ENCODE peak calls at places on chromosomes 12 and 14, in nine cellular contexts. One of them, this sample, is unnamed.

GRCh38 chr14:55535521-55536207 is 44.3 kb upstream of the KTN1 start:
- DNase-seq in tibial nerve: no peak
- DNase-seq in CD8-positive, alpha-beta memory T cell: no peak
- DNase-seq in Peyer's patch: no peak
- DNase-seq in GM23248: no peak
- DNase-seq in astrocyte of the spinal cord: peak
- DNase-seq in brain microvascular endothelial cell: no peak
- DNase-seq in stimulated activated CD4-positive, alpha-beta T cell treated with anti-CD3 and anti-CD28 coated beads, Interleukin-1b, Interleukin-23, amount 100 ng/mL, for 1 hour: no peak
- DNase-seq in neural crest cell: no peak
- DNase-seq in this sample: no peak

GRCh38 chr12:68981536-68981935 is 48.6 kb upstream of the CPM start:
- DNase-seq in tibial nerve: no peak
- DNase-seq in CD8-positive, alpha-beta memory T cell: no peak
- DNase-seq in Peyer's patch: no peak
- DNase-seq in GM23248: peak
- DNase-seq in astrocyte of the spinal cord: peak
- DNase-seq in brain microvascular endothelial cell: peak
- DNase-seq in stimulated activated CD4-positive, alpha-beta T cell treated with anti-CD3 and anti-CD28 coated beads, Interleukin-1b, Interleukin-23, amount 100 ng/mL, for 1 hour: no peak
- DNase-seq in neural crest cell: no peak
- DNase-seq in this sample: peak

GRCh38 chr14:106442857-106443256 is 916.5 kb downstream of the TMEM121 start:
- DNase-seq in tibial nerve: no peak
- DNase-seq in CD8-positive, alpha-beta memory T cell: no peak
- DNase-seq in Peyer's patch: peak
- DNase-seq in GM23248: no peak
- DNase-seq in astrocyte of the spinal cord: no peak
- DNase-seq in brain microvascular endothelial cell: no peak
- DNase-seq in stimulated activated CD4-positive, alpha-beta T cell treated with anti-CD3 and anti-CD28 coated beads, Interleukin-1b, Interleukin-23, amount 100 ng/mL, for 1 hour: no peak
- DNase-seq in neural crest cell: no peak
- DNase-seq in this sample: no peak

GRCh38 chr12:100553851-100554404 is 19.6 kb upstream of the GAS2L3 start:
- DNase-seq in tibial nerve: no peak
- DNase-seq in CD8-positive, alpha-beta memory T cell: no peak
- DNase-seq in Peyer's patch: peak
- DNase-seq in GM23248: peak
- DNase-seq in astrocyte of the spinal cord: peak
- DNase-seq in brain microvascular endothelial cell: no peak
- DNase-seq in stimulated activated CD4-positive, alpha-beta T cell treated with anti-CD3 and anti-CD28 coated beads, Interleukin-1b, Interleukin-23, amount 100 ng/mL, for 1 hour: no peak
- DNase-seq in neural crest cell: no peak
- DNase-seq in this sample: no peak

GRCh38 chr14:90903101-90903500 is 86.9 kb upstream of the TTC7B start:
- DNase-seq in tibial nerve: peak
- DNase-seq in CD8-positive, alpha-beta memory T cell: peak
- DNase-seq in Peyer's patch: peak
- DNase-seq in GM23248: peak
- DNase-seq in astrocyte of the spinal cord: peak
- DNase-seq in brain microvascular endothelial cell: peak
- DNase-seq in stimulated activated CD4-positive, alpha-beta T cell treated with anti-CD3 and anti-CD28 coated beads, Interleukin-1b, Interleukin-23, amount 100 ng/mL, for 1 hour: peak
- DNase-seq in neural crest cell: peak
- DNase-seq in this sample: peak

GRCh38 chr12:65200007-65200665 is 30.8 kb downstream of the LEMD3 start:
- DNase-seq in tibial nerve: no peak
- DNase-seq in CD8-positive, alpha-beta memory T cell: no peak
- DNase-seq in Peyer's patch: no peak
- DNase-seq in GM23248: peak
- DNase-seq in astrocyte of the spinal cord: peak
- DNase-seq in brain microvascular endothelial cell: peak
- DNase-seq in stimulated activated CD4-positive, alpha-beta T cell treated with anti-CD3 and anti-CD28 coated beads, Interleukin-1b, Interleukin-23, amount 100 ng/mL, for 1 hour: no peak
- DNase-seq in neural crest cell: no peak
- DNase-seq in this sample: no peak

GRCh38 chr14:66045572-66046021 is 440.6 kb upstream of the CCDC196 start:
- DNase-seq in tibial nerve: no peak
- DNase-seq in CD8-positive, alpha-beta memory T cell: no peak
- DNase-seq in Peyer's patch: no peak
- DNase-seq in GM23248: peak
- DNase-seq in astrocyte of the spinal cord: no peak
- DNase-seq in brain microvascular endothelial cell: peak
- DNase-seq in stimulated activated CD4-positive, alpha-beta T cell treated with anti-CD3 and anti-CD28 coated beads, Interleukin-1b, Interleukin-23, amount 100 ng/mL, for 1 hour: no peak
- DNase-seq in neural crest cell: no peak
- DNase-seq in this sample: no peak

GRCh38 chr12:99600388-99600787 is 47.2 kb upstream of the GARIN6 start:
- DNase-seq in tibial nerve: no peak
- DNase-seq in CD8-positive, alpha-beta memory T cell: no peak
- DNase-seq in Peyer's patch: no peak
- DNase-seq in GM23248: no peak
- DNase-seq in astrocyte of the spinal cord: no peak
- DNase-seq in brain microvascular endothelial cell: no peak
- DNase-seq in stimulated activated CD4-positive, alpha-beta T cell treated with anti-CD3 and anti-CD28 coated beads, Interleukin-1b, Interleukin-23, amount 100 ng/mL, for 1 hour: no peak
- DNase-seq in neural crest cell: no peak
- DNase-seq in this sample: no peak

GRCh38 chr12:25583545-25583944 is 30.5 kb upstream of the LMNTD1 start:
- DNase-seq in tibial nerve: no peak
- DNase-seq in CD8-positive, alpha-beta memory T cell: no peak
- DNase-seq in Peyer's patch: no peak
- DNase-seq in GM23248: no peak
- DNase-seq in astrocyte of the spinal cord: no peak
- DNase-seq in brain microvascular endothelial cell: peak
- DNase-seq in stimulated activated CD4-positive, alpha-beta T cell treated with anti-CD3 and anti-CD28 coated beads, Interleukin-1b, Interleukin-23, amount 100 ng/mL, for 1 hour: no peak
- DNase-seq in neural crest cell: no peak
- DNase-seq in this sample: peak

GRCh38 chr12:96233941-96234461 is 39.8 kb downstream of the ELK3 start:
- DNase-seq in tibial nerve: peak
- DNase-seq in CD8-positive, alpha-beta memory T cell: no peak
- DNase-seq in Peyer's patch: peak
- DNase-seq in GM23248: peak
- DNase-seq in astrocyte of the spinal cord: peak
- DNase-seq in brain microvascular endothelial cell: no peak
- DNase-seq in stimulated activated CD4-positive, alpha-beta T cell treated with anti-CD3 and anti-CD28 coated beads, Interleukin-1b, Interleukin-23, amount 100 ng/mL, for 1 hour: no peak
- DNase-seq in neural crest cell: no peak
- DNase-seq in this sample: peak

GRCh38 chr14:61562321-61563161 is 132.8 kb upstream of the HIF1A start:
- DNase-seq in tibial nerve: no peak
- DNase-seq in CD8-positive, alpha-beta memory T cell: no peak
- DNase-seq in Peyer's patch: no peak
- DNase-seq in GM23248: peak
- DNase-seq in astrocyte of the spinal cord: peak
- DNase-seq in brain microvascular endothelial cell: peak
- DNase-seq in stimulated activated CD4-positive, alpha-beta T cell treated with anti-CD3 and anti-CD28 coated beads, Interleukin-1b, Interleukin-23, amount 100 ng/mL, for 1 hour: no peak
- DNase-seq in neural crest cell: no peak
- DNase-seq in this sample: peak

GRCh38 chr12:57518920-57519757 is 1.2 kb downstream of the DDIT3 start:
- DNase-seq in tibial nerve: no peak
- DNase-seq in CD8-positive, alpha-beta memory T cell: no peak
- DNase-seq in Peyer's patch: peak
- DNase-seq in GM23248: peak
- DNase-seq in astrocyte of the spinal cord: peak
- DNase-seq in brain microvascular endothelial cell: peak
- DNase-seq in stimulated activated CD4-positive, alpha-beta T cell treated with anti-CD3 and anti-CD28 coated beads, Interleukin-1b, Interleukin-23, amount 100 ng/mL, for 1 hour: no peak
- DNase-seq in neural crest cell: peak
- DNase-seq in this sample: peak

GRCh38 chr12:24719293-24719721 is 229.6 kb downstream of the BCAT1 start:
- DNase-seq in tibial nerve: no peak
- DNase-seq in CD8-positive, alpha-beta memory T cell: no peak
- DNase-seq in Peyer's patch: no peak
- DNase-seq in GM23248: peak
- DNase-seq in astrocyte of the spinal cord: peak
- DNase-seq in brain microvascular endothelial cell: peak
- DNase-seq in stimulated activated CD4-positive, alpha-beta T cell treated with anti-CD3 and anti-CD28 coated beads, Interleukin-1b, Interleukin-23, amount 100 ng/mL, for 1 hour: no peak
- DNase-seq in neural crest cell: no peak
- DNase-seq in this sample: peak